ENCODE peak calls at places on chromosomes 7 and 10, in five cellular contexts. F is AG04450, N is endothelial cell, P is psoas muscle, R is HCT116. U is an unnamed sample.

GRCh38 chr10:22010973-22011408 is 7.5 kb upstream of the DNAJC1 start:
- DNase-seq in F (no peak), N (no peak), P (no peak), R (peak; percentile 18), U (no peak)

GRCh38 chr10:92268763-92269162 is 22.1 kb downstream of the CPEB3 start:
- DNase-seq in F (no peak), N (no peak), P (no peak), R (no peak), U (no peak)

GRCh38 chr7:128120116-128120515 is 88.9 kb upstream of the LRRC4 start:
- DNase-seq in F (no peak), N (no peak), P (no peak), R (no peak), U (no peak)

GRCh38 chr7:30908681-30909080 is 3.0 kb upstream of the AQP1 start:
- DNase-seq in F (no peak), N (peak; percentile 50), P (no peak), R (no peak), U (no peak)

GRCh38 chr10:101935431-101935830 is 91.8 kb upstream of the KCNIP2 start:
- DNase-seq in F (no peak), N (no peak), P (no peak), R (no peak), U (no peak)

GRCh38 chr10:76668013-76668370 is 969.6 kb downstream of the KCNMA1 start:
- DNase-seq in F (no peak), N (no peak), P (no peak), R (no peak), U (no peak)

GRCh38 chr7:132240262-132240661 is 336.0 kb downstream of the PLXNA4 start:
- DNase-seq in F (no peak), N (no peak), P (no peak), R (no peak), U (no peak)

GRCh38 chr7:100118388-100119074 is 627 bp downstream of the TAF6 start:
- DNase-seq in F (no peak), N (no peak), P (no peak), R (no peak), U (no peak)

GRCh38 chr10:101233443-101233842 is 4.2 kb upstream of the LBX1 start:
- DNase-seq in F (no peak), N (no peak), P (no peak), R (no peak), U (no peak)

GRCh38 chr7:151883872-151884271 is 7.0 kb upstream of the PRKAG2 start:
- DNase-seq in F (no peak), N (no peak), P (no peak), R (no peak), U (no peak)

GRCh38 chr7:102927303-102927933 is 14.6 kb downstream of the LRRC17 start:
- DNase-seq in F (no peak), N (no peak), P (no peak), R (no peak), U (no peak)

GRCh38 chr7:101370836-101371235 is 8.2 kb downstream of the COL26A1 start:
- DNase-seq in F (no peak), N (no peak), P (no peak), R (no peak), U (no peak)

GRCh38 chr10:621981-622740 is 67.3 kb downstream of the DIP2C start:
- DNase-seq in F (no peak), N (no peak), P (no peak), R (no peak), U (no peak)

GRCh38 chr10:127715782-127716378 is 21.1 kb upstream of the FOXI2 start:
- DNase-seq in F (no peak), N (no peak), P (no peak), R (peak; percentile 46), U (no peak)

GRCh38 chr7:116232920-116233319 is 22.6 kb downstream of the TES start:
- DNase-seq in F (no peak), N (no peak), P (no peak), R (no peak), U (no peak)

GRCh38 chr7:116239019-116239418 is 28.7 kb downstream of the TES start:
- DNase-seq in F (no peak), N (no peak), P (no peak), R (no peak), U (no peak)

GRCh38 chr7:116235380-116235779 is 25.0 kb downstream of the TES start:
- DNase-seq in F (no peak), N (no peak), P (no peak), R (no peak), U (no peak)

GRCh38 chr7:116234517-116235200 is 24.3 kb downstream of the TES start:
- DNase-seq in F (no peak), N (no peak), P (no peak), R (no peak), U (no peak)

GRCh38 chr7:116236020-116236630 is 25.8 kb downstream of the TES start:
- DNase-seq in F (no peak), N (peak; percentile 33), P (no peak), R (no peak), U (peak; percentile 37)
- TF ChIP-seq CTCF in F (peak; percentile 59), N (peak; percentile 66), P (peak; percentile 67), R (peak; percentile 60), U (peak; percentile 48)

GRCh38 chr7:6271091-6271658 is 1.2 kb downstream of the CYTH3 start:
- DNase-seq in F (no peak), N (peak; percentile 31), P (peak; percentile 49), R (no peak), U (peak; percentile 76)
- TF ChIP-seq CTCF in F (peak; percentile 46), N (no peak), P (peak; percentile 55), R (no peak), U (peak; percentile 47)

GRCh38 chr7:28036748-28037147 is 143.8 kb downstream of the JAZF1 start:
- DNase-seq in F (no peak), N (no peak), P (no peak), R (no peak), U (no peak)

GRCh38 chr7:28028471-28028870 is 152.1 kb downstream of the JAZF1 start:
- DNase-seq in F (no peak), N (no peak), P (no peak), R (no peak), U (no peak)

GRCh38 chr7:28029036-28029435 is 151.6 kb downstream of the JAZF1 start:
- DNase-seq in F (no peak), N (no peak), P (no peak), R (no peak), U (no peak)

GRCh38 chr7:28033386-28033785 is 147.2 kb downstream of the JAZF1 start:
- DNase-seq in F (no peak), N (no peak), P (no peak), R (no peak), U (no peak)

GRCh38 chr7:28032738-28033380 is 147.7 kb downstream of the JAZF1 start:
- DNase-seq in F (no peak), N (peak; percentile 12), P (no peak), R (no peak), U (no peak)
- TF ChIP-seq CTCF in F (no peak), N (no peak), P (no peak), R (no peak), U (no peak)

GRCh38 chr7:14734839-14735321 is 167.7 kb downstream of the DGKB start:
- DNase-seq in F (no peak), N (peak; percentile 18), P (no peak), R (no peak), U (no peak)
- TF ChIP-seq CTCF in F (peak; percentile 8), N (peak; percentile 51), P (no peak), R (no peak), U (no peak)

GRCh38 chr7:91945476-91945875 is 4.8 kb downstream of the AKAP9 start:
- DNase-seq in F (peak; percentile 38), N (no peak), P (no peak), R (no peak), U (no peak)
- TF ChIP-seq CTCF in F (peak; percentile 39), N (no peak), P (no peak), R (no peak), U (no peak)

DNA sequence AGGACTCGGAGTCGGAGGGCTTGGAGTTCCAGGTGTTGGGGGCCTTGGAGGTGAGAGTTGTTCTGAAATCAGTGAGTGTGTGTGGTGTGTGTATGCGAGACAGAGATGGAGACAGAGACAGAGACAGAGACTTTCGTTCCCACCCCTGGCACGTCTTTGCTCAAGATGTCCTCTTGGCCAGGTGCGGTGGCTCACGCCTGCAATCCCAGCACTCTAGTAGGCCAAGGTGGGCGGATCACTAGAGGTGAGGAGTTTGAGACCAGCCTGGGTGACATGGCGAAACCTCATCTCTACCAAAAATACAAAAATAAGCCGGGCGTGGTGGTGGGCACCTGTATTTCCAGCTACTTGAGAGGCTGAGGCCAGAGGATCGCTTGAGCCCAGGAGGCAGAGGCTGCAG is 20.0 kb upstream of the LIMK1 start:
- DNase-seq in F (no peak), N (no peak), P (no peak), R (no peak), U (no peak)
- TF ChIP-seq CTCF in F (no peak), N (no peak), P (no peak), R (no peak), U (no peak)

DNA sequence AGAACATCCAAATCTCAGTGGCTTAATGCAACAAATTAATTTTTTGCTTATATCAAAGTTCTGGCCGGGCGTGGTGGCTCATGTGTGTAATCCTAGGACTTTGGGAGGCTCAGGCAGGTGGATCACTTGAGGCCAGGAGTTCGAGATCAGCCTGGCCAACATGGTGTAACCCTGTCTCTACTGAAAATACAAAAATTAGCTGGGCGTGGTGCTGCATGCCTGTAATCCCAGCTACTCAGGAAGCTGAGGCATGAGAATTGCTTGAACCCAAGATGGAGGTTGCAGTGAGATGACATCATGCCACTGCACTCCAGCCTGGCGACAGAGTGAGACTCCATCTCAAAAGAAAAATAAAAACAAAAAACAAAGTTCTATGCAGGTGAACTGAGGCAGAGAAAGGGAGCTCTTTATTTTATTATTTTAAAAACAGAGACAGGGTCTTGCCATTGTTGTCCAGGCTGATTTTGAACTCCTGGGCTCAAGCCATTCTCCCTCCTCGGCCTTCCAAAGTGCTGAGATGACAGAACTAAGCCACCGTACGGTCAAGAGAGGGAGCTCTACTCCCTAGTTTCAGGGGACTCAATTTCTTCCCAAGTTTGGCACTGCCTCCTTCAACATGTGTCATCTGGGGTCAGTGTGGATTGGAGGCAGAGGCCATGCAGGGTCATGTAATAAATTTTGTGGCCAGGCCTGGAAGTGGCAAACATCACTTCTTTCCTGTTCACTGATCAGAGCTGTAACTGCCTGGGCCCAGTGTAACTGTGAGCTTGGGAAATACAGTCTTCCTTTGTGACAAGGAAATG is 2.4 kb downstream of the ADCK2 start:
- DNase-seq in F (no peak), N (peak; percentile 44), P (no peak), R (peak; percentile 27), U (peak; percentile 24)
- TF ChIP-seq CTCF in F (peak; percentile 52), N (no peak), P (peak; percentile 46), R (peak; percentile 54), U (no peak)

U was measured in Calu3.